ENCODE peak calls at places on chromosomes 12 and 14, in ten cellular contexts. Y is NCI-H748 treated with DMSO at 0.1 percent for 48 hours; U is Peyer's patch; A is NCI-H1092; M is activated T-cell treated with anti-CD3 and anti-CD28 coated beads, Interleukin-2, amount 50 U/mL, for 24 hours; G is EH; J is RPMI7951; S is adipocyte; Q is ELF-1; C is ACHN. H is an unnamed sample.

GRCh38 chr12:50387972-50388478 is 8.4 kb downstream of the FAM186A start:
- DNase-seq in Q (peak), A (no peak), S (peak), G (no peak), U (no peak), J (no peak), M (no peak), Y (no peak), C (no peak), H (no peak)

GRCh38 chr12:124543591-124544310 is 23.7 kb downstream of the NCOR2 start:
- DNase-seq in G (no peak), C (peak), A (peak), Q (no peak), J (no peak), S (no peak), Y (peak), U (no peak), M (no peak), H (no peak)

GRCh38 chr14:55556929-55557623 is 22.9 kb upstream of the KTN1 start:
- DNase-seq in M (no peak), S (peak), Q (peak), C (peak), U (no peak), A (peak), G (peak), J (peak), Y (peak), H (no peak)

GRCh38 chr12:117064049-117064448 is 35.2 kb downstream of the TESC start:
- DNase-seq in Y (no peak), U (no peak), G (no peak), A (no peak), J (no peak), Q (no peak), M (no peak), S (no peak), C (no peak), H (no peak)

GRCh38 chr12:114399664-114400211 is 6.2 kb downstream of the TBX5 start:
- DNase-seq in Y (no peak), A (no peak), M (no peak), U (no peak), S (no peak), G (peak), Q (peak), J (no peak), C (no peak), H (no peak)

GRCh38 chr12:122874081-122874480 is 21.8 kb downstream of the VPS37B start:
- DNase-seq in J (no peak), G (no peak), Q (peak), M (peak), Y (no peak), S (no peak), A (no peak), U (no peak), C (no peak), H (no peak)

GRCh38 chr14:95045836-95046430 is 111.4 kb downstream of the DICER1 start:
- DNase-seq in C (no peak), Q (no peak), Y (no peak), A (no peak), S (no peak), J (no peak), M (no peak), U (peak), G (no peak), H (no peak)

GRCh38 chr14:94612580-94613554 is 676 bp downstream of the SERPINA3 start:
- DNase-seq in C (no peak), G (no peak), U (no peak), M (no peak), Q (no peak), S (peak), J (no peak), A (no peak), Y (no peak), H (no peak)

GRCh38 chr12:1915082-1915968 is 3.1 kb downstream of the CACNA2D4 start:
- DNase-seq in Q (no peak), C (no peak), U (no peak), Y (no peak), G (no peak), M (peak), S (no peak), A (no peak), J (no peak), H (no peak)

GRCh38 chr14:77014734-77015133 is 13.8 kb downstream of the IRF2BPL start:
- DNase-seq in J (no peak), G (no peak), S (no peak), C (no peak), Q (no peak), A (no peak), U (no peak), M (no peak), Y (no peak), H (no peak)

GRCh38 chr12:57632898-57633825 is at the start of gene B4GALNT1:
- DNase-seq in A (peak), M (peak), Q (peak), G (peak), C (peak), S (peak), J (peak), U (peak), Y (peak), H (peak)

GRCh38 chr14:92586966-92587365 is 73.4 kb downstream of the RIN3 start:
- DNase-seq in M (no peak), U (no peak), J (no peak), C (no peak), Q (no peak), Y (no peak), G (no peak), A (no peak), S (no peak), H (peak)

GRCh38 chr12:113248842-113249435 is 27.7 kb downstream of the TPCN1 start:
- DNase-seq in M (no peak), G (no peak), Q (no peak), U (no peak), A (no peak), C (no peak), Y (no peak), J (no peak), S (no peak), H (no peak)

GRCh38 chr12:119071638-119072231 is 90.4 kb downstream of the SRRM4 start:
- DNase-seq in A (no peak), M (no peak), Q (no peak), G (no peak), S (no peak), Y (no peak), U (no peak), C (no peak), J (no peak), H (no peak)

GRCh38 chr14:92704036-92704804 is 44.2 kb downstream of the LGMN start:
- DNase-seq in A (no peak), U (no peak), S (no peak), G (no peak), Q (no peak), M (no peak), J (no peak), Y (no peak), C (no peak), H (no peak)

GRCh38 chr12:31206038-31206670 is 119.8 kb downstream of the SINHCAF start:
- DNase-seq in Y (no peak), C (no peak), S (peak), J (peak), U (no peak), M (no peak), Q (peak), G (peak), A (no peak), H (no peak)

GRCh38 chr14:24965934-24966593 is 83.9 kb downstream of the STXBP6 start:
- DNase-seq in C (peak), G (peak), A (no peak), Y (no peak), J (peak), U (no peak), Q (peak), M (no peak), S (peak), H (no peak)

H was measured in NK-92 treated with Interleukin-12 subunit alpha and Interleukin-12 subunit beta, amount 100 ng/mL, for 24 hours.